ENCODE peak calls at places on chromosomes 13 and 19, in five cellular contexts. E, L, J, S and V are unnamed samples.

GRCh38 chr13:75217949-75218348 is 264.0 kb downstream of the TBC1D4 start:
- DNase-seq in J (no peak), S (no peak), L (no peak), E (no peak), V (peak)

GRCh38 chr19:12828494-12828893 is 5.9 kb downstream of the RTBDN start:
- DNase-seq in L (no peak), J (no peak), E (no peak), S (no peak), V (no peak)

GRCh38 chr13:46389985-46390384 is 2.9 kb upstream of the RUBCNL start:
- DNase-seq in L (no peak), J (no peak), E (no peak), S (no peak), V (no peak)

GRCh38 chr19:11088508-11089253 is 582 bp upstream of the LDLR start:
- DNase-seq in E (no peak), L (no peak), S (no peak), J (no peak), V (peak)

GRCh38 chr13:21012841-21013681 is 48.3 kb downstream of the LATS2 start:
- DNase-seq in J (no peak), E (no peak), L (no peak), S (no peak), V (no peak)

GRCh38 chr19:52229524-52229923 is 39.7 kb downstream of the PPP2R1A start:
- DNase-seq in S (no peak), L (no peak), J (no peak), E (no peak), V (no peak)

GRCh38 chr13:94417294-94417693 is 62.2 kb downstream of the DCT start:
- DNase-seq in L (no peak), S (no peak), J (no peak), E (no peak), V (no peak)

GRCh38 chr13:98520674-98521449 is 56.0 kb downstream of the STK24 start:
- DNase-seq in E (no peak), S (no peak), J (no peak), L (no peak), V (no peak)

GRCh38 chr19:16327911-16328823 is 3.5 kb downstream of the KLF2 start:
- DNase-seq in S (no peak), J (no peak), L (no peak), E (peak), V (peak)

GRCh38 chr19:50300814-50301606 is 28.2 kb downstream of the KCNC3 start:
- DNase-seq in E (peak), L (no peak), S (no peak), J (no peak), V (peak)

GRCh38 chr19:19657397-19657783 is 6.1 kb downstream of the ATP13A1 start:
- DNase-seq in E (no peak), L (no peak), J (no peak), S (no peak), V (no peak)

GRCh38 chr19:57560049-57560491 is 407 bp upstream of the ZNF550 start:
- DNase-seq in L (no peak), J (no peak), S (no peak), E (peak), V (peak)

GRCh38 chr13:60753641-60754040 is 356.6 kb downstream of the TDRD3 start:
- DNase-seq in J (no peak), E (no peak), L (no peak), S (no peak), V (no peak)

GRCh38 chr19:4957981-4958380 is 10.9 kb upstream of the KDM4B start:
- DNase-seq in E (no peak), J (no peak), L (no peak), S (no peak), V (no peak)

GRCh38 chr13:97339019-97339988 is 94.7 kb upstream of the RAP2A start:
- DNase-seq in J (no peak), L (no peak), E (no peak), S (no peak), V (peak)